ENCODE peak calls at places on chromosome 7, in four cellular contexts. F is nephron progenitor cell, A is MM.1S, T is fibroblast of lung. O is an unnamed sample.

GRCh38 chr7:135282621-135283295 is 49.1 kb downstream of the STRA8 start:
- DNase-seq in F (no peak), A (no peak), T (peak; percentile 49), O (no peak)

GRCh38 chr7:2639994-2640830 is 8.4 kb downstream of the TTYH3 start:
- DNase-seq in F (no peak), A (no peak), T (no peak), O (no peak)

GRCh38 chr7:17456541-17456940 is 158.1 kb downstream of the AHR start:
- DNase-seq in F (no peak), A (no peak), T (no peak), O (no peak)

GRCh38 chr7:121151663-121152344 is 163.3 kb downstream of the CPED1 start:
- DNase-seq in F (peak; percentile 3), A (no peak), T (peak; percentile 3), O (no peak)

GRCh38 chr7:2230882-2231281 is 1.9 kb downstream of the MAD1L1 start:
- DNase-seq in F (no peak), A (no peak), T (no peak), O (no peak)

GRCh38 chr7:134755422-134756022 is 23.9 kb upstream of the CALD1 start:
- DNase-seq in F (peak; percentile 41), A (no peak), T (peak; percentile 35), O (no peak)

GRCh38 chr7:94195201-94195600 is 191.0 kb upstream of the BET1 start:
- DNase-seq in F (no peak), A (no peak), T (no peak), O (no peak)

GRCh38 chr7:34488766-34489165 is 169.3 kb upstream of the NPSR1 start:
- DNase-seq in F (no peak), A (no peak), T (no peak), O (no peak)

GRCh38 chr7:82624337-82624736 is 180.8 kb upstream of the CACNA2D1 start:
- DNase-seq in F (no peak), A (no peak), T (peak; percentile 99), O (no peak)

GRCh38 chr7:37448637-37449331 is at the start of gene ELMO1:
- DNase-seq in F (peak; percentile 73), A (peak; percentile 91), T (peak; percentile 24), O (peak; percentile 83)

GRCh38 chr7:119900996-119901395 is 372.0 kb upstream of the KCND2 start:
- DNase-seq in F (no peak), A (no peak), T (peak; percentile 1), O (no peak)

GRCh38 chr7:2084781-2085505 is 147.8 kb downstream of the MAD1L1 start:
- DNase-seq in F (no peak), A (no peak), T (no peak), O (no peak)

GRCh38 chr7:39810710-39811109 is 139.3 kb upstream of the CDK13 start:
- DNase-seq in F (no peak), A (no peak), T (peak; percentile 15), O (no peak)

GRCh38 chr7:105748701-105749100 is 127.7 kb downstream of the ATXN7L1 start:
- DNase-seq in F (no peak), A (no peak), T (no peak), O (no peak)

GRCh38 chr7:30214651-30215137 is 69.7 kb upstream of the ZNRF2 start:
- DNase-seq in F (no peak), A (no peak), T (no peak), O (no peak)

GRCh38 chr7:97005764-97006145 is 402 bp downstream of the DLX6 start:
- DNase-seq in F (no peak), A (no peak), T (no peak), O (no peak)

GRCh38 chr7:103388469-103389140 is 41.2 kb downstream of the PSMC2 start:
- DNase-seq in F (no peak), A (no peak), T (no peak), O (no peak)

GRCh38 chr7:30231271-30231670 is 53.1 kb upstream of the ZNRF2 start:
- DNase-seq in F (no peak), A (no peak), T (no peak), O (no peak)

GRCh38 chr7:44100458-44101303 is 3.5 kb upstream of the AEBP1 start:
- DNase-seq in F (no peak), A (no peak), T (peak; percentile 89), O (no peak)

GRCh38 chr7:123615344-123615743 is 13.7 kb downstream of the ASB15 start:
- DNase-seq in F (no peak), A (no peak), T (peak; percentile 75), O (no peak)

GRCh38 chr7:47361229-47361628 is 220.7 kb downstream of the TNS3 start:
- DNase-seq in F (no peak), A (no peak), T (no peak), O (no peak)

GRCh38 chr7:155466814-155467675 is 9.1 kb downstream of the EN2 start:
- DNase-seq in F (peak; percentile 72), A (no peak), T (no peak), O (no peak)

GRCh38 chr7:1060315-1061080 is 16.2 kb downstream of the GPR146 start:
- DNase-seq in F (peak; percentile 39), A (no peak), T (no peak), O (no peak)

GRCh38 chr7:159031750-159032149 is 112.9 kb downstream of the VIPR2 start:
- DNase-seq in F (no peak), A (no peak), T (no peak), O (peak; percentile 77)

GRCh38 chr7:159031135-159031701 is 113.4 kb downstream of the VIPR2 start:
- DNase-seq in F (peak; percentile 72), A (no peak), T (no peak), O (peak; percentile 91)

GRCh38 chr7:159032310-159032709 is 112.4 kb downstream of the VIPR2 start:
- DNase-seq in F (no peak), A (no peak), T (no peak), O (peak; percentile 68)

GRCh38 chr7:159028456-159029401 is 115.9 kb downstream of the VIPR2 start:
- DNase-seq in F (no peak), A (no peak), T (no peak), O (peak; percentile 66)

DNA sequence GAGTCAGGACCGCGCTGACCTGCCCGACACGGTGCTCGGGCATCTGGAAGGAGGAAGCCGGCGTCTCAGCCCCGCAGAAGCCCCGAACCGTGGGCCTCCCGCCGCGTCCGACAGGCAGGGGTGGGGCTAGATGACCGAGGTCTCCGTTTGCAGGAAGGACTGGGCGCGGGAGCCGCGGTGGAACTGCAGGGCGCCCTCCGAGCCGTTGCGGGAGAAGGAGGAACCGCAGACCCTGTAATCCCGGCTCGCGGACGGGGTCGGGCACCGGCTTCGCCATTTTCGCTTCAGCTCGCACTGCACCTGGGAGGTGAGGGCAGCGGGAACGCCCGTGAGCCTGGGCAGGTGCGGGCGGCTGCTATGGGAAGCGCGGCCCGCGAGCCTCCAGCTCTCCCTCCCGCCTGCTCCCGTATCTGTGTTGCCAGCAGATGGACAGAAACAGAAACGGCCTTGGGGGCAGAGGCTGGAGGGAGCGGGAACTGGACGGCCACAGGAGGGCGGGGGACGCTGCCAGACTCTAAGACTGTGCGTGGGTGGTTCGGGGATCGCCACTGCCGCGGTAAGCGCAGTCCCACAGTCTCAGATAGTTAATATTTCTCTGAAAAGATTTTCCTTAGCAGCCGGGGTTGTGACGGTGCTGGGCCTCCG is 114.1 kb downstream of the VIPR2 start:
- DNase-seq in F (peak; percentile 80), A (peak; percentile 41), T (no peak), O (peak; percentile 81)
- TF ChIP-seq CTCF in F (peak; percentile 49), A (peak; percentile 34), T (no peak), O (peak; percentile 53)

GRCh38 chr7:114405427-114405826 is 9.2 kb upstream of the FOXP2 start:
- DNase-seq in F (no peak), A (peak; percentile 51), T (peak; percentile 19), O (no peak)
- TF ChIP-seq CTCF in F (peak; percentile 57), A (peak; percentile 57), T (peak; percentile 42), O (no peak)

GRCh38 chr7:98267305-98267704 is 14.2 kb upstream of the BRI3 start:
- DNase-seq in F (no peak), A (no peak), T (no peak), O (no peak)

GRCh38 chr7:98265841-98266271 is 13.8 kb upstream of the TECPR1 start:
- DNase-seq in F (no peak), A (no peak), T (peak; percentile 70), O (no peak)

GRCh38 chr7:98266840-98267239 is 14.6 kb upstream of the BRI3 start:
- DNase-seq in F (no peak), A (no peak), T (no peak), O (no peak)
- TF ChIP-seq CTCF in F (peak; percentile 14), A (no peak), T (peak; percentile 51), O (no peak)

DNA sequence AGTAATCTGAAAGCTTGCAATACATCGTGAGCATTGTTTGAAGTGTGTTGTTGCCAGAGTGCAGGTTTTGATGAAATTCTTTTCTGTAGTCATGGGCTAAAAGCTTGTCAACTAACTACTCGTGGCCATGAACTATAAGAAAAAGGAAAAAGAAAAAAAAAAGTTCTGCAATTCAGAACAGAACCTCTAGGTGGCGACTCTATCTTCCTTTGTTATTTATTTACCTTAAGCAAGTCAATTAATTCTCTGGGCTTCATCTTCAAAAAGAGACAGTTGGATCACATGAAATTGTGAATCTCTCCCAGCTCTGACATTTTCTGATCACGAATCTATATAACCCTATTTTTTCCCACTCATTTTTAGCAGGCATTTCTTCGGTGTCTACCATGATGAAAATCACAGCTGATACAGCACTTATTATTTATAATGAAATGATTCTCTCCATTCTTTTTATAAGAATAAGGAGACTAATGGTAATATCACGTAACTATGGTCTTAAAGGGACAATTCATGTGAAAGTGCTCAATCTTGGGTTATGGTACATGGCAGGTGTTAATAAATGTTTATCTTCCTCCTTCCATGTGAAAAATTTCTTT is 18.8 kb downstream of the TMEM196 start:
- DNase-seq in F (no peak), A (peak; percentile 59), T (peak; percentile 12), O (no peak)
- TF ChIP-seq CTCF in F (peak; percentile 78), A (peak; percentile 68), T (peak; percentile 65), O (peak; percentile 38)

GRCh38 chr7:95446618-95447017 is 11.8 kb upstream of the PON2 start:
- DNase-seq in F (no peak), A (no peak), T (no peak), O (no peak)
- TF ChIP-seq CTCF in F (no peak), A (no peak), T (no peak), O (no peak)

DNA sequence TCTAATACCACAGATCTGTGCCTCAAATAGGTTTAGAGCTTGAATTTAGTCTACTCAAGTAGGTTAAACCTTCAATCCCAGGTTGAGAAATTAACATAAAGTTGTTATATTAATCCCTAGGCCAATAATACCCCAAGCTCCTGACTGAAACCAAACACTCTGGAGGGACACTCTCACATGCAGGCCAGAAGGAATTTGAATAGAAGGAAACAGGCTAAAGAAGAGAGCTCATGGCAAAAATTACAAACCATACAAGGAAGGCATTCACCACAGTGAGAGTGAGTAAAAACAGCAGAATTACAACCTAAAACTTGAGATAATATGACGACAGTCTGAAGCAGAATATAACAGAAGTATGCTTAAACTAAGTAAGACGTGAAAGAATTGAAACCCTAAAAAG is 76.1 kb upstream of the PDK4 start:
- DNase-seq in F (no peak), A (no peak), T (no peak), O (no peak)
- TF ChIP-seq CTCF in F (no peak), A (no peak), T (no peak), O (no peak)

DNA sequence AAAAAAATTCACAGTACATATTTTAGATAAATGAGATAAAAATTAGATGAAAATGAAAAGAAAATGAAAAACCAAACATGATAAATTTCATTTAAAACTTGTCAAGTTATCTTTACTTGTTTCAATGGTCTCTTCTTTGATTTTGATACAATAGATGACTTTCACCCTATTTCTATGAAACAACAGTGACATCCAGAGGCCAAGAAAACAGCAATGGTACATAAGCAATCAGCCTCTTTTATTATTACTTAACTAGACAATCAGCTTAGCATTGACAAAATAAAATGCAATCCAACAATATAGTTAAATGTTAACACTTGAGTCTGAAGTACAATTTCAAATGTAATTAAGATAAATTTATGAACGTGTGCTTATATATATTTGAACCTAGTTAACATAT is 74.8 kb upstream of the GPR37 start:
- DNase-seq in F (no peak), A (no peak), T (no peak), O (no peak)
- TF ChIP-seq CTCF in F (no peak), A (peak; percentile 23), T (no peak), O (no peak)